ENCODE peak calls at places on chromosomes 3 and 15, in five cellular contexts. C is nephron progenitor cell; H is activated naive CD4-positive, alpha-beta T cell treated with anti-CD3 and anti-CD28 coated beads for 36 hours; X is anterior cingulate cortex; Q is uterus. O is an unnamed sample.

GRCh38 chr3:71010731-71011455 is 572.6 kb downstream of the FOXP1 start:
- DNase-seq in C (no peak), H (peak; percentile 89), X (no peak), Q (no peak), O (no peak)

GRCh38 chr15:82647045-82647834 is at the start of gene CPEB1:
- DNase-seq in C (peak; percentile 53), H (peak; percentile 39), X (peak; percentile 33), Q (peak; percentile 68), O (peak; percentile 87)

GRCh38 chr15:88513195-88513594 is 33.3 kb downstream of the DET1 start:
- DNase-seq in C (no peak), H (no peak), X (no peak), Q (no peak), O (no peak)

GRCh38 chr15:87401986-87402385 is 854.6 kb downstream of the NTRK3 start:
- DNase-seq in C (no peak), H (no peak), X (no peak), Q (no peak), O (no peak)

GRCh38 chr3:71444028-71444860 is 139.3 kb downstream of the FOXP1 start:
- DNase-seq in C (no peak), H (peak; percentile 80), X (no peak), Q (no peak), O (no peak)

GRCh38 chr3:184727357-184728060 is 15.6 kb upstream of the MAGEF1 start:
- DNase-seq in C (peak; percentile 71), H (peak; percentile 70), X (no peak), Q (peak; percentile 82), O (no peak)

GRCh38 chr3:9224490-9224889 is 25.0 kb downstream of the SRGAP3 start:
- DNase-seq in C (no peak), H (peak; percentile 68), X (no peak), Q (no peak), O (no peak)

GRCh38 chr3:86890997-86891396 is 100.0 kb downstream of the VGLL3 start:
- DNase-seq in C (no peak), H (no peak), X (no peak), Q (no peak), O (no peak)

GRCh38 chr15:49468440-49468839 is 45.4 kb downstream of the FGF7 start:
- DNase-seq in C (no peak), H (no peak), X (no peak), Q (peak; percentile 32), O (no peak)

GRCh38 chr3:127791221-127791913 is 30.9 kb downstream of the MGLL start:
- DNase-seq in C (peak; percentile 29), H (peak; percentile 48), X (no peak), Q (no peak), O (no peak)

GRCh38 chr3:194286747-194287146 is 64.4 kb downstream of the CPN2 start:
- DNase-seq in C (no peak), H (no peak), X (no peak), Q (no peak), O (no peak)

GRCh38 chr3:73098026-73098425 is 36.6 kb downstream of the EBLN2 start:
- DNase-seq in C (no peak), H (no peak), X (no peak), Q (no peak), O (no peak)

GRCh38 chr3:115814778-115815380 is 191.6 kb downstream of the GAP43 start:
- DNase-seq in C (peak; percentile 84), H (peak; percentile 82), X (peak; percentile 40), Q (peak; percentile 72), O (peak; percentile 33)

GRCh38 chr3:23594897-23595670 is 210.7 kb upstream of the UBE2E1 start:
- DNase-seq in C (no peak), H (no peak), X (no peak), Q (no peak), O (no peak)

GRCh38 chr3:17749281-17749680 is 6.8 kb upstream of the TBC1D5 start:
- DNase-seq in C (no peak), H (peak; percentile 21), X (no peak), Q (no peak), O (no peak)

GRCh38 chr15:34855397-34855796 is 60.0 kb upstream of the ACTC1 start:
- DNase-seq in C (no peak), H (no peak), X (no peak), Q (no peak), O (no peak)

GRCh38 chr3:63990733-63991132 is 32.6 kb downstream of the PSMD6 start:
- DNase-seq in C (no peak), H (no peak), X (no peak), Q (no peak), O (no peak)

GRCh38 chr3:112459750-112460149 is 39.5 kb downstream of the BTLA start:
- DNase-seq in C (no peak), H (no peak), X (no peak), Q (no peak), O (no peak)

GRCh38 chr15:101246391-101246790 is 5.5 kb downstream of the CHSY1 start:
- DNase-seq in C (no peak), H (no peak), X (no peak), Q (no peak), O (no peak)

GRCh38 chr3:111070772-111071256 is 802 bp upstream of the NECTIN3 start:
- DNase-seq in C (no peak), H (peak; percentile 41), X (no peak), Q (no peak), O (no peak)

O was measured in frontal cortex.